ENCODE peak calls at places on chromosomes 7 and 10, in ten cellular contexts. One of them, this sample, is unnamed.

GRCh38 chr10:105691811-105692210 is 1050.7 kb downstream of the SORCS3 start:
- DNase-seq in stimulated activated CD4-positive, alpha-beta T cell treated with anti-CD3 and anti-CD28 coated beads, Interleukin-4, amount 100 ng/mL, for 4 hours: no peak
- DNase-seq in NCI-H2171 treated with DMSO at 0.1 percent for 48 hours: no peak
- DNase-seq in bronchial epithelial cell: peak
- DNase-seq in astrocyte of the spinal cord: peak
- DNase-seq in central memory CD4-positive, alpha-beta T cell: no peak
- DNase-seq in A549: peak
- DNase-seq in C1 segment of cervical spinal cord: no peak
- DNase-seq in AG04450: no peak
- DNase-seq in neural crest cell: peak
- DNase-seq in this sample: no peak

GRCh38 chr10:125035136-125035535 is 93.2 kb downstream of the ZRANB1 start:
- DNase-seq in stimulated activated CD4-positive, alpha-beta T cell treated with anti-CD3 and anti-CD28 coated beads, Interleukin-4, amount 100 ng/mL, for 4 hours: no peak
- DNase-seq in NCI-H2171 treated with DMSO at 0.1 percent for 48 hours: no peak
- DNase-seq in bronchial epithelial cell: peak
- DNase-seq in astrocyte of the spinal cord: peak
- DNase-seq in central memory CD4-positive, alpha-beta T cell: no peak
- DNase-seq in A549: peak
- DNase-seq in C1 segment of cervical spinal cord: no peak
- DNase-seq in AG04450: peak
- DNase-seq in neural crest cell: no peak
- DNase-seq in this sample: no peak

GRCh38 chr10:78571916-78572315 is 496.9 kb upstream of the ZMIZ1 start:
- DNase-seq in stimulated activated CD4-positive, alpha-beta T cell treated with anti-CD3 and anti-CD28 coated beads, Interleukin-4, amount 100 ng/mL, for 4 hours: no peak
- DNase-seq in NCI-H2171 treated with DMSO at 0.1 percent for 48 hours: no peak
- DNase-seq in bronchial epithelial cell: no peak
- DNase-seq in astrocyte of the spinal cord: no peak
- DNase-seq in central memory CD4-positive, alpha-beta T cell: no peak
- DNase-seq in A549: no peak
- DNase-seq in C1 segment of cervical spinal cord: no peak
- DNase-seq in AG04450: no peak
- DNase-seq in neural crest cell: no peak
- DNase-seq in this sample: no peak

GRCh38 chr10:14184841-14185500 is 145.8 kb downstream of the FRMD4A start:
- DNase-seq in stimulated activated CD4-positive, alpha-beta T cell treated with anti-CD3 and anti-CD28 coated beads, Interleukin-4, amount 100 ng/mL, for 4 hours: no peak
- DNase-seq in NCI-H2171 treated with DMSO at 0.1 percent for 48 hours: no peak
- DNase-seq in bronchial epithelial cell: peak
- DNase-seq in astrocyte of the spinal cord: peak
- DNase-seq in central memory CD4-positive, alpha-beta T cell: peak
- DNase-seq in A549: no peak
- DNase-seq in C1 segment of cervical spinal cord: no peak
- DNase-seq in AG04450: no peak
- DNase-seq in neural crest cell: no peak
- DNase-seq in this sample: no peak

GRCh38 chr7:97020601-97021442 is 3.8 kb downstream of the DLX5 start:
- DNase-seq in stimulated activated CD4-positive, alpha-beta T cell treated with anti-CD3 and anti-CD28 coated beads, Interleukin-4, amount 100 ng/mL, for 4 hours: no peak
- DNase-seq in NCI-H2171 treated with DMSO at 0.1 percent for 48 hours: no peak
- DNase-seq in bronchial epithelial cell: no peak
- DNase-seq in astrocyte of the spinal cord: no peak
- DNase-seq in central memory CD4-positive, alpha-beta T cell: no peak
- DNase-seq in A549: no peak
- DNase-seq in C1 segment of cervical spinal cord: no peak
- DNase-seq in AG04450: no peak
- DNase-seq in neural crest cell: no peak
- DNase-seq in this sample: no peak

GRCh38 chr7:5997210-5997808 is 11.5 kb downstream of the PMS2 start:
- DNase-seq in stimulated activated CD4-positive, alpha-beta T cell treated with anti-CD3 and anti-CD28 coated beads, Interleukin-4, amount 100 ng/mL, for 4 hours: no peak
- DNase-seq in NCI-H2171 treated with DMSO at 0.1 percent for 48 hours: peak
- DNase-seq in bronchial epithelial cell: peak
- DNase-seq in astrocyte of the spinal cord: peak
- DNase-seq in central memory CD4-positive, alpha-beta T cell: peak
- DNase-seq in A549: peak
- DNase-seq in C1 segment of cervical spinal cord: no peak
- DNase-seq in AG04450: peak
- DNase-seq in neural crest cell: no peak
- DNase-seq in this sample: no peak

GRCh38 chr10:93403152-93403551 is 79.0 kb downstream of the MYOF start:
- DNase-seq in stimulated activated CD4-positive, alpha-beta T cell treated with anti-CD3 and anti-CD28 coated beads, Interleukin-4, amount 100 ng/mL, for 4 hours: no peak
- DNase-seq in NCI-H2171 treated with DMSO at 0.1 percent for 48 hours: no peak
- DNase-seq in bronchial epithelial cell: no peak
- DNase-seq in astrocyte of the spinal cord: no peak
- DNase-seq in central memory CD4-positive, alpha-beta T cell: no peak
- DNase-seq in A549: no peak
- DNase-seq in C1 segment of cervical spinal cord: no peak
- DNase-seq in AG04450: no peak
- DNase-seq in neural crest cell: no peak
- DNase-seq in this sample: no peak

GRCh38 chr10:2782265-2782664 is 285.1 kb upstream of the PFKP start:
- DNase-seq in stimulated activated CD4-positive, alpha-beta T cell treated with anti-CD3 and anti-CD28 coated beads, Interleukin-4, amount 100 ng/mL, for 4 hours: no peak
- DNase-seq in NCI-H2171 treated with DMSO at 0.1 percent for 48 hours: no peak
- DNase-seq in bronchial epithelial cell: no peak
- DNase-seq in astrocyte of the spinal cord: no peak
- DNase-seq in central memory CD4-positive, alpha-beta T cell: no peak
- DNase-seq in A549: no peak
- DNase-seq in C1 segment of cervical spinal cord: no peak
- DNase-seq in AG04450: no peak
- DNase-seq in neural crest cell: no peak
- DNase-seq in this sample: no peak

GRCh38 chr10:99709480-99710229 is 22.3 kb downstream of the COX15 start:
- DNase-seq in stimulated activated CD4-positive, alpha-beta T cell treated with anti-CD3 and anti-CD28 coated beads, Interleukin-4, amount 100 ng/mL, for 4 hours: no peak
- DNase-seq in NCI-H2171 treated with DMSO at 0.1 percent for 48 hours: no peak
- DNase-seq in bronchial epithelial cell: peak
- DNase-seq in astrocyte of the spinal cord: peak
- DNase-seq in central memory CD4-positive, alpha-beta T cell: no peak
- DNase-seq in A549: peak
- DNase-seq in C1 segment of cervical spinal cord: no peak
- DNase-seq in AG04450: no peak
- DNase-seq in neural crest cell: no peak
- DNase-seq in this sample: no peak

This sample was measured in substantia nigra.